ENCODE peak calls at places on chromosomes 5 and 9, in nine cellular contexts. W is hypothalamus, D is amniotic epithelial cell, P is H7, X is MG63, B is HL-60, S is ELR, V is tibial nerve, R is iPS DF 19.7. I is an unnamed sample.
A peak's percentile ranks its signal among the peaks of the same experiment; 100 is the strongest.

GRCh38 chr5:173392172-173392571 is 64.0 kb upstream of the STC2 start:
- DNase-seq in R (no peak), S (no peak), V (no peak), D (no peak), P (no peak), W (no peak), B (no peak), X (no peak), I (no peak)

GRCh38 chr9:134325096-134325812 is 1.0 kb upstream of the RXRA start:
- DNase-seq in W (no peak), R (no peak), P (peak; percentile 89), X (peak; percentile 47), B (peak; percentile 25), V (no peak), D (peak; percentile 38), S (peak; percentile 65), I (no peak)

GRCh38 chr5:130398825-130399224 is 494.6 kb downstream of the CHSY3 start:
- DNase-seq in S (no peak), W (no peak), R (no peak), X (no peak), D (no peak), B (no peak), P (no peak), V (no peak), I (no peak)

GRCh38 chr9:129712595-129713524 is 40.0 kb downstream of the PTGES start:
- DNase-seq in B (no peak), P (peak; percentile 70), R (no peak), X (peak; percentile 61), W (no peak), V (no peak), S (peak; percentile 88), D (no peak), I (no peak)

GRCh38 chr5:81519217-81519905 is 125.4 kb upstream of the ACOT12 start:
- DNase-seq in X (no peak), R (no peak), B (no peak), V (no peak), D (no peak), S (no peak), W (no peak), P (no peak), I (no peak)

GRCh38 chr9:129336601-129337286 is 158.7 kb upstream of the IER5L start:
- DNase-seq in R (no peak), P (peak; percentile 89), D (peak; percentile 70), V (no peak), B (no peak), W (no peak), S (peak; percentile 44), X (peak; percentile 20), I (no peak)

GRCh38 chr5:37217976-37218375 is 31.2 kb downstream of the CPLANE1 start:
- DNase-seq in R (no peak), V (no peak), X (no peak), W (no peak), P (no peak), D (peak; percentile 58), S (no peak), B (no peak), I (no peak)

GRCh38 chr5:138953370-138954256 is 78.5 kb upstream of the LRRTM2 start:
- DNase-seq in S (no peak), W (peak; percentile 67), B (peak; percentile 35), R (no peak), X (peak; percentile 81), D (peak; percentile 67), P (peak; percentile 61), V (peak; percentile 60), I (no peak)

GRCh38 chr9:8917978-8918739 is 1118.6 kb upstream of the DMAC1 start:
- DNase-seq in D (no peak), R (no peak), B (no peak), P (no peak), S (no peak), W (no peak), V (no peak), X (no peak), I (no peak)

GRCh38 chr9:107261106-107261505 is 22.0 kb upstream of the RAD23B start:
- DNase-seq in X (no peak), R (no peak), B (no peak), V (no peak), S (no peak), D (no peak), W (no peak), P (no peak), I (no peak)

GRCh38 chr5:59136575-59136974 is 553.7 kb downstream of the RAB3C start:
- DNase-seq in X (no peak), S (no peak), P (no peak), D (no peak), R (no peak), W (no peak), V (no peak), B (no peak), I (no peak)

GRCh38 chr5:55865831-55866230 is 14.7 kb downstream of the IL31RA start:
- DNase-seq in D (peak; percentile 58), S (peak; percentile 26), W (no peak), P (no peak), V (no peak), X (no peak), R (no peak), B (no peak), I (no peak)

GRCh38 chr5:30765227-30765626 is 428.3 kb upstream of the CDH6 start:
- DNase-seq in D (peak; percentile 91), V (no peak), S (no peak), W (no peak), P (no peak), R (no peak), B (no peak), X (peak; percentile 46), I (no peak)

GRCh38 chr5:179167871-179168451 is 107.8 kb downstream of the ZNF354C start:
- DNase-seq in W (no peak), D (no peak), X (peak; percentile 2), S (no peak), P (no peak), V (no peak), R (no peak), B (no peak), I (no peak)

GRCh38 chr5:93476211-93476851 is 104.7 kb downstream of the NR2F1-AS1 start:
- DNase-seq in R (no peak), P (no peak), W (no peak), D (no peak), S (peak; percentile 28), V (no peak), X (no peak), B (no peak), I (no peak)

GRCh38 chr9:126123927-126124326 is 202.7 kb upstream of the MVB12B start:
- DNase-seq in W (no peak), S (no peak), B (no peak), R (no peak), P (no peak), D (no peak), X (no peak), V (no peak), I (no peak)

GRCh38 chr9:121269030-121269887 is 1.3 kb downstream of the GSN start:
- DNase-seq in V (no peak), R (no peak), B (no peak), X (peak; percentile 38), W (no peak), D (no peak), S (peak; percentile 51), P (peak; percentile 57), I (no peak)

GRCh38 chr9:36575411-36575882 is 2.8 kb downstream of the MELK start:
- DNase-seq in D (peak; percentile 86), V (no peak), W (no peak), P (no peak), X (no peak), S (peak; percentile 75), R (no peak), B (no peak), I (no peak)

GRCh38 chr5:151923865-151924264 is 786 bp downstream of the GLRA1 start:
- DNase-seq in R (no peak), D (no peak), V (no peak), X (peak; percentile 39), W (no peak), S (peak; percentile 41), B (no peak), P (peak; percentile 62), I (no peak)

GRCh38 chr9:134768332-134769083 is 112.1 kb upstream of the FCN2 start:
- DNase-seq in P (no peak), B (no peak), R (no peak), S (no peak), D (no peak), W (no peak), V (no peak), X (no peak), I (no peak)

GRCh38 chr5:1109542-1110259 is 2.2 kb downstream of the SLC12A7 start:
- DNase-seq in R (no peak), B (no peak), W (no peak), S (no peak), X (no peak), V (no peak), P (no peak), D (no peak), I (no peak)

I was measured in T follicular helper cell.